ENCODE peak calls at places on chromosomes 1 and 21, in ten cellular contexts. One of them, this sample, is unnamed. For H3K4me1, the result is how much of the 10 kb centered on the place peaks cover.

GRCh38 chr1:30855686-30856259 is 52.8 kb downstream of the SDC3 start:
- DNase-seq in stomach: no peak
- DNase-seq in tibial artery: no peak
- DNase-seq in CD8-positive, alpha-beta memory T cell: no peak
- DNase-seq in psoas muscle: no peak
- DNase-seq in neural progenitor cell: no peak
- DNase-seq in right lobe of liver: no peak
- DNase-seq in gastrocnemius medialis: no peak
- DNase-seq in pancreas: no peak
- DNase-seq in suprapubic skin: no peak
- DNase-seq in this sample: no peak

GRCh38 chr1:222582099-222582774 is 7.5 kb downstream of the TAF1A start:
- DNase-seq in stomach: no peak
- DNase-seq in tibial artery: no peak
- DNase-seq in CD8-positive, alpha-beta memory T cell: no peak
- DNase-seq in psoas muscle: no peak
- DNase-seq in neural progenitor cell: no peak
- DNase-seq in right lobe of liver: no peak
- DNase-seq in gastrocnemius medialis: no peak
- DNase-seq in pancreas: no peak
- DNase-seq in suprapubic skin: no peak
- DNase-seq in this sample: peak

GRCh38 chr21:45407629-45408247 is 2.8 kb downstream of the COL18A1 start:
- DNase-seq in stomach: no peak
- DNase-seq in tibial artery: peak
- DNase-seq in CD8-positive, alpha-beta memory T cell: peak
- DNase-seq in psoas muscle: peak
- DNase-seq in neural progenitor cell: no peak
- DNase-seq in right lobe of liver: peak
- DNase-seq in gastrocnemius medialis: no peak
- DNase-seq in pancreas: no peak
- DNase-seq in suprapubic skin: no peak
- DNase-seq in this sample: no peak

GRCh38 chr1:112878321-112878720 is 77.7 kb downstream of the SLC16A1 start:
- DNase-seq in stomach: no peak
- DNase-seq in tibial artery: no peak
- DNase-seq in CD8-positive, alpha-beta memory T cell: no peak
- DNase-seq in psoas muscle: no peak
- DNase-seq in neural progenitor cell: peak
- DNase-seq in right lobe of liver: no peak
- DNase-seq in gastrocnemius medialis: no peak
- DNase-seq in pancreas: no peak
- DNase-seq in suprapubic skin: no peak
- DNase-seq in this sample: no peak

GRCh38 chr1:186498695-186499389 is 37.9 kb upstream of the PDC start:
- DNase-seq in stomach: no peak
- DNase-seq in tibial artery: no peak
- DNase-seq in CD8-positive, alpha-beta memory T cell: no peak
- DNase-seq in psoas muscle: no peak
- DNase-seq in neural progenitor cell: no peak
- DNase-seq in right lobe of liver: no peak
- DNase-seq in gastrocnemius medialis: no peak
- DNase-seq in pancreas: no peak
- DNase-seq in suprapubic skin: no peak
- DNase-seq in this sample: no peak

GRCh38 chr1:1004780-1005697 is 5.1 kb upstream of the HES4 start:
- DNase-seq in stomach: peak
- DNase-seq in tibial artery: no peak
- DNase-seq in CD8-positive, alpha-beta memory T cell: no peak
- DNase-seq in psoas muscle: peak
- DNase-seq in neural progenitor cell: peak
- DNase-seq in right lobe of liver: peak
- DNase-seq in gastrocnemius medialis: peak
- DNase-seq in pancreas: peak
- DNase-seq in suprapubic skin: no peak
- DNase-seq in this sample: no peak

GRCh38 chr1:205680073-205680851 is at the start of gene SLC45A3:
- DNase-seq in stomach: peak
- DNase-seq in tibial artery: no peak
- DNase-seq in CD8-positive, alpha-beta memory T cell: no peak
- DNase-seq in psoas muscle: peak
- DNase-seq in neural progenitor cell: peak
- DNase-seq in right lobe of liver: peak
- DNase-seq in gastrocnemius medialis: no peak
- DNase-seq in pancreas: no peak
- DNase-seq in suprapubic skin: no peak
- DNase-seq in this sample: no peak

GRCh38 chr1:8137406-8138244 is 111.5 kb upstream of the ERRFI1 start:
- DNase-seq in stomach: no peak
- DNase-seq in tibial artery: peak
- DNase-seq in CD8-positive, alpha-beta memory T cell: no peak
- DNase-seq in psoas muscle: no peak
- DNase-seq in neural progenitor cell: peak
- DNase-seq in right lobe of liver: no peak
- DNase-seq in gastrocnemius medialis: peak
- DNase-seq in pancreas: no peak
- DNase-seq in suprapubic skin: no peak
- DNase-seq in this sample: peak

GRCh38 chr1:223022641-223023473 is 120.2 kb downstream of the TLR5 start:
- DNase-seq in stomach: no peak
- DNase-seq in tibial artery: no peak
- DNase-seq in CD8-positive, alpha-beta memory T cell: no peak
- DNase-seq in psoas muscle: no peak
- DNase-seq in neural progenitor cell: peak
- DNase-seq in right lobe of liver: no peak
- DNase-seq in gastrocnemius medialis: no peak
- DNase-seq in pancreas: no peak
- DNase-seq in suprapubic skin: no peak
- DNase-seq in this sample: no peak

GRCh38 chr1:219812491-219813221 is 115.7 kb downstream of the SLC30A10 start:
- DNase-seq in stomach: no peak
- DNase-seq in tibial artery: no peak
- DNase-seq in CD8-positive, alpha-beta memory T cell: no peak
- DNase-seq in psoas muscle: no peak
- DNase-seq in neural progenitor cell: peak
- DNase-seq in right lobe of liver: no peak
- DNase-seq in gastrocnemius medialis: no peak
- DNase-seq in pancreas: peak
- DNase-seq in suprapubic skin: no peak
- DNase-seq in this sample: peak

GRCh38 chr1:26278835-26279597 is 870 bp upstream of the SH3BGRL3 start:
- DNase-seq in stomach: peak
- DNase-seq in tibial artery: peak
- DNase-seq in CD8-positive, alpha-beta memory T cell: no peak
- DNase-seq in psoas muscle: no peak
- DNase-seq in neural progenitor cell: peak
- DNase-seq in right lobe of liver: peak
- DNase-seq in gastrocnemius medialis: peak
- DNase-seq in pancreas: peak
- DNase-seq in suprapubic skin: peak
- DNase-seq in this sample: peak

GRCh38 chr1:193408782-193409293 is 222.4 kb upstream of the B3GALT2 start:
- DNase-seq in stomach: peak
- DNase-seq in tibial artery: peak
- DNase-seq in CD8-positive, alpha-beta memory T cell: no peak
- DNase-seq in psoas muscle: peak
- DNase-seq in neural progenitor cell: peak
- DNase-seq in right lobe of liver: no peak
- DNase-seq in gastrocnemius medialis: no peak
- DNase-seq in pancreas: peak
- DNase-seq in suprapubic skin: no peak
- DNase-seq in this sample: peak

GRCh38 chr1:17687125-17687524 is 68.0 kb upstream of the ACTL8 start:
- DNase-seq in stomach: no peak
- DNase-seq in tibial artery: no peak
- DNase-seq in CD8-positive, alpha-beta memory T cell: no peak
- DNase-seq in psoas muscle: no peak
- DNase-seq in neural progenitor cell: no peak
- DNase-seq in right lobe of liver: no peak
- DNase-seq in gastrocnemius medialis: no peak
- DNase-seq in pancreas: no peak
- DNase-seq in suprapubic skin: no peak
- DNase-seq in this sample: no peak

GRCh38 chr1:67683736-67684525 is 1.1 kb upstream of the GADD45A start:
- DNase-seq in stomach: no peak
- DNase-seq in tibial artery: no peak
- DNase-seq in CD8-positive, alpha-beta memory T cell: no peak
- DNase-seq in psoas muscle: no peak
- DNase-seq in neural progenitor cell: no peak
- DNase-seq in right lobe of liver: no peak
- DNase-seq in gastrocnemius medialis: peak
- DNase-seq in pancreas: no peak
- DNase-seq in suprapubic skin: no peak
- DNase-seq in this sample: peak

GRCh38 chr1:116991918-116992317 is 9.6 kb upstream of the CD101 start:
- DNase-seq in stomach: no peak
- DNase-seq in tibial artery: no peak
- DNase-seq in CD8-positive, alpha-beta memory T cell: no peak
- DNase-seq in psoas muscle: no peak
- DNase-seq in neural progenitor cell: no peak
- DNase-seq in right lobe of liver: no peak
- DNase-seq in gastrocnemius medialis: no peak
- DNase-seq in pancreas: no peak
- DNase-seq in suprapubic skin: no peak
- DNase-seq in this sample: no peak

GRCh38 chr1:206824327-206824726 is 41.1 kb upstream of the IL20 start:
- DNase-seq in stomach: no peak
- DNase-seq in tibial artery: no peak
- DNase-seq in CD8-positive, alpha-beta memory T cell: no peak
- DNase-seq in psoas muscle: no peak
- DNase-seq in neural progenitor cell: no peak
- DNase-seq in right lobe of liver: no peak
- DNase-seq in gastrocnemius medialis: no peak
- DNase-seq in pancreas: no peak
- DNase-seq in suprapubic skin: no peak
- DNase-seq in this sample: no peak

GRCh38 chr1:206826409-206826808 is 39.0 kb upstream of the IL20 start:
- DNase-seq in stomach: no peak
- DNase-seq in tibial artery: no peak
- DNase-seq in CD8-positive, alpha-beta memory T cell: no peak
- DNase-seq in psoas muscle: no peak
- DNase-seq in neural progenitor cell: no peak
- DNase-seq in right lobe of liver: no peak
- DNase-seq in gastrocnemius medialis: no peak
- DNase-seq in pancreas: no peak
- DNase-seq in suprapubic skin: no peak
- DNase-seq in this sample: no peak

GRCh38 chr1:206821493-206821892 is 43.9 kb upstream of the IL20 start:
- DNase-seq in stomach: no peak
- DNase-seq in tibial artery: no peak
- DNase-seq in CD8-positive, alpha-beta memory T cell: no peak
- DNase-seq in psoas muscle: no peak
- DNase-seq in neural progenitor cell: no peak
- DNase-seq in right lobe of liver: no peak
- DNase-seq in gastrocnemius medialis: no peak
- DNase-seq in pancreas: no peak
- DNase-seq in suprapubic skin: no peak
- DNase-seq in this sample: no peak

GRCh38 chr1:206828061-206828460 is 37.4 kb upstream of the IL20 start:
- DNase-seq in stomach: no peak
- DNase-seq in tibial artery: no peak
- DNase-seq in CD8-positive, alpha-beta memory T cell: no peak
- DNase-seq in psoas muscle: no peak
- DNase-seq in neural progenitor cell: no peak
- DNase-seq in right lobe of liver: no peak
- DNase-seq in gastrocnemius medialis: no peak
- DNase-seq in pancreas: no peak
- DNase-seq in suprapubic skin: no peak
- DNase-seq in this sample: no peak

DNA sequence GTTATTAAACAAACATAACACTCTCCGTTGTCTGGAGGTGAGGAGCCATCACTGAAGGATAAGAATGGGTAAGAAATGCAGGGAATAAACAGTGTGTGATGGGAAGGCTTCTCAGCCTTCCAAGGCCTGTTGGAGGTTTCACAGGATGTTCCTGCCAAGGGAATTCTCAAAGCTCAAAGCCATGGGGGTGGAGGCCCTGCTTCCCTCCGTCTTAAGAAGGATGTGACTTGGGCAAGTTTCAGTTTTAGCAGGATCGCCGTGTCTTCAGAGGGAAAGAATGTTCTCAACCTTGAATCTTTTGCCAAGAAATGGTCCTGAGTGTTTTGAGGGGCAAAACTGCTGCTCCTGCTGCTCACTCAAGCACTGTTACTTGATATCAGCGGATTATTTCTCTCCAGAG is 41.7 kb upstream of the IL20 start:
- DNase-seq in stomach: no peak
- DNase-seq in tibial artery: no peak
- DNase-seq in CD8-positive, alpha-beta memory T cell: no peak
- DNase-seq in psoas muscle: no peak
- DNase-seq in neural progenitor cell: no peak
- DNase-seq in right lobe of liver: no peak
- DNase-seq in gastrocnemius medialis: peak
- DNase-seq in pancreas: no peak
- DNase-seq in suprapubic skin: no peak
- DNase-seq in this sample: no peak
- H3K4me1 ChIP-seq in stomach: under half
- H3K4me1 ChIP-seq in tibial artery: under half
- H3K4me1 ChIP-seq in CD8-positive, alpha-beta memory T cell: under half
- H3K4me1 ChIP-seq in psoas muscle: under half
- H3K4me1 ChIP-seq in neural progenitor cell: under half
- H3K4me1 ChIP-seq in right lobe of liver: under half
- H3K4me1 ChIP-seq in gastrocnemius medialis: under half
- H3K4me1 ChIP-seq in pancreas: under half
- H3K4me1 ChIP-seq in suprapubic skin: under half
- H3K4me1 ChIP-seq in this sample: under half

GRCh38 chr1:156079762-156080597 is 2.3 kb downstream of the MEX3A start:
- DNase-seq in stomach: no peak
- DNase-seq in tibial artery: no peak
- DNase-seq in CD8-positive, alpha-beta memory T cell: no peak
- DNase-seq in psoas muscle: no peak
- DNase-seq in neural progenitor cell: peak
- DNase-seq in right lobe of liver: no peak
- DNase-seq in gastrocnemius medialis: no peak
- DNase-seq in pancreas: no peak
- DNase-seq in suprapubic skin: no peak
- DNase-seq in this sample: no peak
- H3K4me3 ChIP-seq in stomach: no peak
- H3K4me3 ChIP-seq in tibial artery: no peak
- H3K4me3 ChIP-seq in CD8-positive, alpha-beta memory T cell: no peak
- H3K4me3 ChIP-seq in psoas muscle: no peak
- H3K4me3 ChIP-seq in neural progenitor cell: peak
- H3K4me3 ChIP-seq in right lobe of liver: no peak
- H3K4me3 ChIP-seq in gastrocnemius medialis: no peak
- H3K4me3 ChIP-seq in pancreas: no peak
- H3K4me3 ChIP-seq in suprapubic skin: no peak
- H3K4me3 ChIP-seq in this sample: no peak

GRCh38 chr1:44025816-44026215 is 5.4 kb downstream of the SLC6A9 start:
- DNase-seq in stomach: peak
- DNase-seq in tibial artery: no peak
- DNase-seq in CD8-positive, alpha-beta memory T cell: no peak
- DNase-seq in psoas muscle: peak
- DNase-seq in neural progenitor cell: no peak
- DNase-seq in right lobe of liver: no peak
- DNase-seq in gastrocnemius medialis: no peak
- DNase-seq in pancreas: no peak
- DNase-seq in suprapubic skin: peak
- DNase-seq in this sample: no peak
- H3K4me1 ChIP-seq in stomach: under half
- H3K4me1 ChIP-seq in tibial artery: under half
- H3K4me1 ChIP-seq in CD8-positive, alpha-beta memory T cell: under half
- H3K4me1 ChIP-seq in psoas muscle: under half
- H3K4me1 ChIP-seq in neural progenitor cell: under half
- H3K4me1 ChIP-seq in right lobe of liver: under half
- H3K4me1 ChIP-seq in gastrocnemius medialis: under half
- H3K4me1 ChIP-seq in pancreas: under half
- H3K4me1 ChIP-seq in suprapubic skin: under half
- H3K4me1 ChIP-seq in this sample: under half

GRCh38 chr1:115828101-115829022 is 12.6 kb downstream of the NHLH2 start:
- DNase-seq in stomach: peak
- DNase-seq in tibial artery: no peak
- DNase-seq in CD8-positive, alpha-beta memory T cell: no peak
- DNase-seq in psoas muscle: no peak
- DNase-seq in neural progenitor cell: peak
- DNase-seq in right lobe of liver: no peak
- DNase-seq in gastrocnemius medialis: no peak
- DNase-seq in pancreas: peak
- DNase-seq in suprapubic skin: peak
- DNase-seq in this sample: no peak
- H3K4me3 ChIP-seq in stomach: peak
- H3K4me3 ChIP-seq in tibial artery: peak
- H3K4me3 ChIP-seq in CD8-positive, alpha-beta memory T cell: no peak
- H3K4me3 ChIP-seq in psoas muscle: peak
- H3K4me3 ChIP-seq in neural progenitor cell: peak
- H3K4me3 ChIP-seq in right lobe of liver: peak
- H3K4me3 ChIP-seq in gastrocnemius medialis: peak
- H3K4me3 ChIP-seq in pancreas: peak
- H3K4me3 ChIP-seq in suprapubic skin: peak
- H3K4me3 ChIP-seq in this sample: no peak